ENCODE peak calls at places on chromosome 11, in four cellular contexts. One of them, this sample, is unnamed.

GRCh38 chr11:70399681-70400112 is 1.4 kb downstream of the CTTN start:
- DNase-seq in Caco-2: peak; percentile 79
- DNase-seq in cardiac muscle cell: peak; percentile 97
- DNase-seq in heart right ventricle: peak; percentile 80
- DNase-seq in this sample: peak; percentile 59

GRCh38 chr11:57200937-57201336 is 19.2 kb downstream of the LRRC55 start:
- DNase-seq in heart right ventricle: peak; percentile 71
- DNase-seq in cardiac muscle cell: no peak
- DNase-seq in Caco-2: no peak
- DNase-seq in this sample: no peak

GRCh38 chr11:72668645-72669347 is 5.4 kb downstream of the PDE2A start:
- DNase-seq in cardiac muscle cell: no peak
- DNase-seq in Caco-2: no peak
- DNase-seq in heart right ventricle: no peak
- DNase-seq in this sample: no peak

GRCh38 chr11:11966826-11967668 is 41.4 kb downstream of the DKK3 start:
- DNase-seq in Caco-2: peak; percentile 83
- DNase-seq in cardiac muscle cell: peak; percentile 53
- DNase-seq in heart right ventricle: peak; percentile 80
- DNase-seq in this sample: peak; percentile 69

GRCh38 chr11:128508785-128509518 is 78.4 kb downstream of the ETS1 start:
- DNase-seq in cardiac muscle cell: no peak
- DNase-seq in Caco-2: no peak
- DNase-seq in heart right ventricle: no peak
- DNase-seq in this sample: no peak

GRCh38 chr11:109864834-109865557 is 228.2 kb upstream of the ZC3H12C start:
- DNase-seq in cardiac muscle cell: peak; percentile 84
- DNase-seq in heart right ventricle: no peak
- DNase-seq in Caco-2: no peak
- DNase-seq in this sample: no peak

GRCh38 chr11:119052163-119052814 is 4.7 kb downstream of the HYOU1 start:
- DNase-seq in cardiac muscle cell: no peak
- DNase-seq in Caco-2: no peak
- DNase-seq in heart right ventricle: no peak
- DNase-seq in this sample: no peak

GRCh38 chr11:2807276-2807681 is 78.3 kb downstream of the CDKN1C start:
- DNase-seq in cardiac muscle cell: peak; percentile 67
- DNase-seq in heart right ventricle: peak; percentile 78
- DNase-seq in Caco-2: no peak
- DNase-seq in this sample: peak; percentile 89

GRCh38 chr11:85886089-85887056 is 31.2 kb downstream of the CCDC83 start:
- DNase-seq in cardiac muscle cell: peak; percentile 63
- DNase-seq in Caco-2: no peak
- DNase-seq in heart right ventricle: no peak
- DNase-seq in this sample: no peak

GRCh38 chr11:20364412-20364792 is 888 bp downstream of the HTATIP2 start:
- DNase-seq in heart right ventricle: no peak
- DNase-seq in Caco-2: peak; percentile 29
- DNase-seq in cardiac muscle cell: no peak
- DNase-seq in this sample: no peak

GRCh38 chr11:62858201-62858600 is 18.8 kb upstream of the WDR74 start:
- DNase-seq in Caco-2: peak; percentile 56
- DNase-seq in heart right ventricle: no peak
- DNase-seq in cardiac muscle cell: no peak
- DNase-seq in this sample: no peak

GRCh38 chr11:62632492-62632891 is 10.7 kb upstream of the B3GAT3 start:
- DNase-seq in Caco-2: no peak
- DNase-seq in cardiac muscle cell: no peak
- DNase-seq in heart right ventricle: no peak
- DNase-seq in this sample: no peak

GRCh38 chr11:995058-995751 is 41.3 kb downstream of the MUC6 start:
- DNase-seq in heart right ventricle: no peak
- DNase-seq in cardiac muscle cell: no peak
- DNase-seq in Caco-2: no peak
- DNase-seq in this sample: no peak

GRCh38 chr11:72352859-72353551 is 81.3 kb downstream of the CLPB start:
- DNase-seq in Caco-2: peak; percentile 46
- DNase-seq in cardiac muscle cell: peak; percentile 77
- DNase-seq in heart right ventricle: no peak
- DNase-seq in this sample: no peak

GRCh38 chr11:133403900-133404299 is 128.4 kb downstream of the OPCML start:
- DNase-seq in cardiac muscle cell: no peak
- DNase-seq in Caco-2: peak; percentile 35
- DNase-seq in heart right ventricle: no peak
- DNase-seq in this sample: no peak

GRCh38 chr11:84289381-84289906 is 1003.3 kb upstream of the CCDC90B start:
- DNase-seq in Caco-2: no peak
- DNase-seq in heart right ventricle: no peak
- DNase-seq in cardiac muscle cell: peak; percentile 12
- DNase-seq in this sample: no peak

GRCh38 chr11:10695821-10696220 is 2.3 kb upstream of the IRAG1 start:
- DNase-seq in heart right ventricle: no peak
- DNase-seq in cardiac muscle cell: no peak
- DNase-seq in Caco-2: no peak
- DNase-seq in this sample: no peak

GRCh38 chr11:100789500-100789899 is 102.4 kb downstream of the ARHGAP42 start:
- DNase-seq in cardiac muscle cell: no peak
- DNase-seq in heart right ventricle: peak; percentile 25
- DNase-seq in Caco-2: no peak
- DNase-seq in this sample: no peak

GRCh38 chr11:2459016-2459725 is 14.4 kb downstream of the KCNQ1 start:
- DNase-seq in cardiac muscle cell: no peak
- DNase-seq in heart right ventricle: no peak
- DNase-seq in Caco-2: no peak
- DNase-seq in this sample: no peak

GRCh38 chr11:37504066-37504611 is 906.1 kb upstream of the RAG2 start:
- DNase-seq in Caco-2: peak; percentile 16
- DNase-seq in cardiac muscle cell: peak; percentile 78
- DNase-seq in heart right ventricle: no peak
- DNase-seq in this sample: no peak

GRCh38 chr11:30143098-30143705 is 87.6 kb upstream of the FSHB start:
- DNase-seq in cardiac muscle cell: peak; percentile 58
- DNase-seq in heart right ventricle: no peak
- DNase-seq in Caco-2: peak; percentile 58
- DNase-seq in this sample: no peak

GRCh38 chr11:44464741-44465140 is 100.7 kb upstream of the CD82 start:
- DNase-seq in cardiac muscle cell: no peak
- DNase-seq in Caco-2: no peak
- DNase-seq in heart right ventricle: no peak
- DNase-seq in this sample: no peak
- TF ChIP-seq CTCF in cardiac muscle cell: no peak
- TF ChIP-seq CTCF in Caco-2: no peak
- TF ChIP-seq CTCF in heart right ventricle: no peak
- TF ChIP-seq CTCF in this sample: no peak

GRCh38 chr11:35237860-35238715 is 99.1 kb downstream of the CD44 start:
- DNase-seq in heart right ventricle: no peak
- DNase-seq in cardiac muscle cell: peak; percentile 80
- DNase-seq in Caco-2: peak; percentile 71
- DNase-seq in this sample: no peak
- TF ChIP-seq CTCF in heart right ventricle: peak; percentile 81
- TF ChIP-seq CTCF in cardiac muscle cell: peak; percentile 75
- TF ChIP-seq CTCF in Caco-2: peak; percentile 72
- TF ChIP-seq CTCF in this sample: peak; percentile 90

GRCh38 chr11:126863294-126863997 is 137.1 kb downstream of the KIRREL3 start:
- DNase-seq in Caco-2: no peak
- DNase-seq in cardiac muscle cell: no peak
- DNase-seq in heart right ventricle: no peak
- DNase-seq in this sample: no peak

GRCh38 chr11:126857860-126858808 is 142.4 kb downstream of the KIRREL3 start:
- DNase-seq in heart right ventricle: no peak
- DNase-seq in cardiac muscle cell: peak; percentile 21
- DNase-seq in Caco-2: no peak
- DNase-seq in this sample: no peak

GRCh38 chr11:126864934-126865333 is 135.6 kb downstream of the KIRREL3 start:
- DNase-seq in cardiac muscle cell: no peak
- DNase-seq in heart right ventricle: no peak
- DNase-seq in Caco-2: no peak
- DNase-seq in this sample: no peak

GRCh38 chr11:126861796-126862195 is 138.8 kb downstream of the KIRREL3 start:
- DNase-seq in cardiac muscle cell: no peak
- DNase-seq in heart right ventricle: no peak
- DNase-seq in Caco-2: no peak
- DNase-seq in this sample: no peak

GRCh38 chr11:126862664-126863247 is 137.8 kb downstream of the KIRREL3 start:
- DNase-seq in Caco-2: no peak
- DNase-seq in cardiac muscle cell: no peak
- DNase-seq in heart right ventricle: no peak
- DNase-seq in this sample: no peak
- TF ChIP-seq CTCF in Caco-2: no peak
- TF ChIP-seq CTCF in cardiac muscle cell: no peak
- TF ChIP-seq CTCF in heart right ventricle: no peak
- TF ChIP-seq CTCF in this sample: no peak

DNA sequence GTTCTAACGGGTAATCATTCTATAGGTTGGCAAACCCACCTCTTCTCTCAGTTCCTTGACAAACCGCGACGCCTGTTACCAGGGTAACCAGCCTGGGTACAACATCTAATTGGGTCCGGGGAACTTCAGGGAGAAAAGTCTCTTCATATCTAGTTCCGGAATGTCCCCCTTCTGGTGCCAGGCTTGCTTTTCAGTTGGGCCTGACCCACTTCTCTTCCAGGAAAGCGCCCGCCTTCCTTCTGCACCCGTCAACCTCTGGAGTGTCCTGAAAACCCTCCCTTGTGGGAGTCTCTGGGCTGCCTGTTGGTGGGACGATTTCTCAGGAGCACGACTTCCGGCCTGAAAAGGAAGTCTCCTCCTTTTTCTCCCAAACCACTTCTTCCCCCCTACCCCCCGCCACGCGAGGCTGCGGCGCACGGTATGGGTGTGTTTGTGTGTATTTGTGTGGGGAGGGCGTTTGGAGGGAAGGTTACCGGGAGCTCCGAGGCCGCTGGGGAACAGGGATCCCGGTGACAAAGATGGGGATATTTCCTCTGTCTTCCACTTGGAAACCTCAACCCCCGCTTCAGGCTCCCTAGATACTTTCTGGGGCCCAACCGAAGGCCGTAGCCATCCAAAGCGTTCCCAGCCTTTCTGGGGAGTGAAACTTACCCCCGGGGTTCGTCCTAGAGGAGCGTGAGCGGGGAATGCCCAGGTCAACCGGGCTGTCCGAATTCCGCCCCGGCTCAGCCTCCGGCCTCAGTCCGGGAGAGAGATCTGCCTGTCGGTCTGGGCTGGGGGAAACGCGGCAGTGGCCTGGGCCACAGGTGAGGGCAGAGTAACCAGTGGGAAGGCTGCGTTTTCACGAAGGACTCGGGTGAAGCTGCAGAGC is at the start of the genes NKAPD1 and PIH1D2:
- DNase-seq in heart right ventricle: peak; percentile 63
- DNase-seq in cardiac muscle cell: peak; percentile 94
- DNase-seq in Caco-2: peak; percentile 90
- DNase-seq in this sample: peak; percentile 40
- TF ChIP-seq CTCF in heart right ventricle: no peak
- TF ChIP-seq CTCF in cardiac muscle cell: peak; percentile 4
- TF ChIP-seq CTCF in Caco-2: peak; percentile 13
- TF ChIP-seq CTCF in this sample: no peak

DNA sequence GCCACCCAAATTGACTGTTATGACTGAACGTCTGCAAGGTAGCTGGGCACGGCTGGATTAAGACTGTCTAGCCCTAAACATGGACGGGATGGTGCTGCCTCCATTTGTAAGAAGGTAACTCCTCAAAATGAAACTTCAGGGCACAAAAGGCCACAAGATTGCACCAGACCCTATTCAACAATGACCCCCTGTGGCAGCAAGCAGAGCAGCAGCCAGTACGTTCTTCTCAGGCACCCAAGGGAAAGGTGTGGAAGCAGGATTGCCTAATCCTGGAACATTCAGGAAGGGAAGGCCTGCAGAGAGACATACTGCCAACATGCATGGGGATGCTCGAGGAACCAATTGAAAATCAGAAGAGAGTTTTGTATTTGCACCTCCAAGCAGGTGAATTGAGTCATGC is 4.5 kb upstream of the TBX10 start:
- DNase-seq in heart right ventricle: no peak
- DNase-seq in cardiac muscle cell: peak; percentile 27
- DNase-seq in Caco-2: peak; percentile 66
- DNase-seq in this sample: no peak
- TF ChIP-seq CTCF in heart right ventricle: no peak
- TF ChIP-seq CTCF in cardiac muscle cell: peak; percentile 24
- TF ChIP-seq CTCF in Caco-2: peak; percentile 62
- TF ChIP-seq CTCF in this sample: no peak

GRCh38 chr11:80872116-80872728 is 1431.4 kb upstream of the TENM4 start:
- DNase-seq in Caco-2: no peak
- DNase-seq in cardiac muscle cell: no peak
- DNase-seq in heart right ventricle: no peak
- DNase-seq in this sample: no peak
- TF ChIP-seq CTCF in Caco-2: no peak
- TF ChIP-seq CTCF in cardiac muscle cell: no peak
- TF ChIP-seq CTCF in heart right ventricle: no peak
- TF ChIP-seq CTCF in this sample: no peak

GRCh38 chr11:116611998-116612620 is 160.7 kb downstream of the BUD13 start:
- DNase-seq in cardiac muscle cell: no peak
- DNase-seq in heart right ventricle: no peak
- DNase-seq in Caco-2: no peak
- DNase-seq in this sample: no peak

GRCh38 chr11:116618461-116618860 is 154.3 kb downstream of the BUD13 start:
- DNase-seq in heart right ventricle: no peak
- DNase-seq in cardiac muscle cell: no peak
- DNase-seq in Caco-2: no peak
- DNase-seq in this sample: peak; percentile 7

GRCh38 chr11:116613201-116613910 is 159.4 kb downstream of the BUD13 start:
- DNase-seq in cardiac muscle cell: no peak
- DNase-seq in Caco-2: no peak
- DNase-seq in heart right ventricle: no peak
- DNase-seq in this sample: no peak

GRCh38 chr11:116614306-116615210 is 158.2 kb downstream of the BUD13 start:
- DNase-seq in cardiac muscle cell: no peak
- DNase-seq in heart right ventricle: no peak
- DNase-seq in Caco-2: no peak
- DNase-seq in this sample: peak; percentile 17

GRCh38 chr11:116615211-116615865 is 157.4 kb downstream of the BUD13 start:
- DNase-seq in heart right ventricle: no peak
- DNase-seq in cardiac muscle cell: no peak
- DNase-seq in Caco-2: no peak
- DNase-seq in this sample: no peak
- TF ChIP-seq CTCF in heart right ventricle: no peak
- TF ChIP-seq CTCF in cardiac muscle cell: no peak
- TF ChIP-seq CTCF in Caco-2: peak; percentile 32
- TF ChIP-seq CTCF in this sample: no peak

GRCh38 chr11:130980463-130980862 is 64.2 kb upstream of the SNX19 start:
- DNase-seq in heart right ventricle: no peak
- DNase-seq in cardiac muscle cell: no peak
- DNase-seq in Caco-2: no peak
- DNase-seq in this sample: no peak

DNA sequence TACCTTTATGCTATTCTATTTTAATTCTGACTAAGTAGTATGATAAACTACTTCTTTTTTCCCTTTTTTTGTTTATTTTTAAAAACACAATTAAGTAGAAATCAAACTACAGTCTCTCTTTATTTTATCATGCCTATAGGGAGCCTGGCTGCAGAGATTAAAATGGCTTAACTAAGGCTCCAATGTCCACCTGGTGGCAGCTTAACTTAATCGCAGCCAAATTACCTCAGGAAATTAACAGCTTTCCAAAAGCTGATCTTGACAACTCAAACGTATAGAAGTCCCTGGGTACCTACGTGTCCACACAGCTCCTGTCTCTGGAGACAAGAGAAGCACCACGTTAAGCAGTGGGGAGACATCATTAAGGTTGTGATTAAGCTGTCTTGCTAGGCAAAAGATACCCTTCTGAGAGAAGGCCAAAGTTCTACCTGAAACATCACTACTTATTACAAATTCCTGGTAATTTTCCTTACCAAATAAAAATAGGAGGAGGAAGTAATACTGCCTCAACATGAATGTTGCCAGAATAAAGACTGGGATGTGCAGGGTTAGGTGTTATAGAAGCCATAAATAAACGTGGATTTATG is 63.2 kb upstream of the SNX19 start:
- DNase-seq in Caco-2: peak; percentile 20
- DNase-seq in cardiac muscle cell: peak; percentile 58
- DNase-seq in heart right ventricle: no peak
- DNase-seq in this sample: no peak
- TF ChIP-seq CTCF in Caco-2: peak; percentile 66
- TF ChIP-seq CTCF in cardiac muscle cell: peak; percentile 65
- TF ChIP-seq CTCF in heart right ventricle: peak; percentile 43
- TF ChIP-seq CTCF in this sample: peak; percentile 32